ENCODE peak calls at places on chromosomes 11 and 22, in five cellular contexts. D is K562, P is A549, F is HepG2, G is GM12878. A is an unnamed sample.

GRCh38 chr11:96306600-96306932 is 36.4 kb downstream of the MAML2 start:
- DNase-seq in D (no peak), F (no peak), G (no peak), P (no peak), A (no peak)

GRCh38 chr22:17951315-17951714 is 73.0 kb downstream of the MICAL3 start:
- DNase-seq in D (no peak), P (no peak), G (no peak), F (peak), A (no peak)

GRCh38 chr11:35148163-35148562 is 9.2 kb downstream of the CD44 start:
- DNase-seq in F (no peak), P (no peak), G (no peak), D (no peak), A (peak)

GRCh38 chr11:134062255-134063030 is 6.4 kb upstream of the JAM3 start:
- DNase-seq in P (no peak), G (no peak), D (no peak), F (no peak), A (no peak)

GRCh38 chr11:27807594-27807993 is 107.3 kb upstream of the BDNF start:
- DNase-seq in F (no peak), D (no peak), P (no peak), G (no peak), A (no peak)

GRCh38 chr11:128779036-128779435 is 85.2 kb downstream of the FLI1 start:
- DNase-seq in D (no peak), G (no peak), P (no peak), F (no peak), A (no peak)

GRCh38 chr22:23264610-23265388 is 84.5 kb downstream of the BCR start:
- DNase-seq in G (no peak), P (no peak), F (no peak), D (no peak), A (no peak)

GRCh38 chr11:61728066-61728939 is 24.1 kb upstream of the MYRF start:
- DNase-seq in D (no peak), G (no peak), P (no peak), F (no peak), A (peak)

GRCh38 chr22:39317084-39317755 is 2.2 kb downstream of the RPL3 start:
- DNase-seq in P (no peak), D (no peak), F (no peak), G (no peak), A (no peak)

GRCh38 chr11:63817758-63818498 is 4.7 kb downstream of the SPINDOC start:
- DNase-seq in F (no peak), D (no peak), G (no peak), P (no peak), A (no peak)

DNA sequence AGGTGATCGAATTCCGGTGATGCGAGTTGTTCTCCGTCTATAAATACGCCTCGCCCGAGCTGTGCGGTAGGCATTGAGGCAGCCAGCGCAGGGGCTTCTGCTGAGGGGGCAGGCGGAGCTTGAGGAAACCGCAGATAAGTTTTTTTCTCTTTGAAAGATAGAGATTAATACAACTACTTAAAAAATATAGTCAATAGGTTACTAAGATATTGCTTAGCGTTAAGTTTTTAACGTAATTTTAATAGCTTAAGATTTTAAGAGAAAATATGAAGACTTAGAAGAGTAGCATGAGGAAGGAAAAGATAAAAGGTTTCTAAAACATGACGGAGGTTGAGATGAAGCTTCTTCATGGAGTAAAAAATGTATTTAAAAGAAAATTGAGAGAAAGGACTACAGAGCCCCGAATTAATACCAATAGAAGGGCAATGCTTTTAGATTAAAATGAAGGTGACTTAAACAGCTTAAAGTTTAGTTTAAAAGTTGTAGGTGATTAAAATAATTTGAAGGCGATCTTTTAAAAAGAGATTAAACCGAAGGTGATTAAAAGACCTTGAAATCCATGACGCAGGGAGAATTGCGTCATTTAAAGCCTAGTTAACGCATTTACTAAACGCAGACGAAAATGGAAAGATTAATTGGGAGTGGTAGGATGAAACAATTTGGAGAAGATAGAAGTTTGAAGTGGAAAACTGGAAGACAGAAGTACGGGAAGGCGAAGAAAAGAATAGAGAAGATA is at the start of gene MALAT1:
- DNase-seq in G (peak), D (peak), F (peak), P (no peak), A (peak)
- TF ChIP-seq JUNB in G (peak), D (peak), F (no peak), P (no peak), A (no peak)

GRCh38 chr22:49967333-49968241 is 7.0 kb downstream of the PIM3 start:
- DNase-seq in P (no peak), D (no peak), F (peak), G (no peak), A (no peak)
- TF ChIP-seq JUNB in P (no peak), D (no peak), F (no peak), G (no peak), A (no peak)

GRCh38 chr11:10478574-10479550 is 23.8 kb downstream of the AMPD3 start:
- DNase-seq in P (no peak), D (no peak), G (no peak), F (no peak), A (no peak)
- TF ChIP-seq JUNB in P (no peak), D (no peak), G (no peak), F (no peak), A (no peak)

GRCh38 chr22:25069758-25070461 is 117.4 kb downstream of the KIAA1671 start:
- DNase-seq in F (no peak), D (no peak), P (no peak), G (no peak), A (peak)

GRCh38 chr22:25066861-25067435 is 114.4 kb downstream of the KIAA1671 start:
- DNase-seq in P (no peak), D (no peak), F (no peak), G (no peak), A (no peak)

GRCh38 chr22:25068701-25069100 is 116.2 kb downstream of the KIAA1671 start:
- DNase-seq in F (no peak), D (no peak), P (no peak), G (no peak), A (no peak)

GRCh38 chr22:25069426-25069757 is 116.9 kb downstream of the KIAA1671 start:
- DNase-seq in F (no peak), P (no peak), G (no peak), D (no peak), A (no peak)

GRCh38 chr22:25067851-25068421 is 115.4 kb downstream of the KIAA1671 start:
- DNase-seq in D (no peak), F (no peak), G (no peak), P (no peak), A (no peak)
- TF ChIP-seq JUNB in D (no peak), F (no peak), G (no peak), P (no peak), A (no peak)

A was measured in GM23338.